ENCODE peak calls at places on chromosomes 11 and 22, in four cellular contexts. N, E, A and C are unnamed samples.

GRCh38 chr11:76671626-76672309 is 1.2 kb upstream of the LRRC32 start:
- DNase-seq in N (no peak), E (no peak), A (no peak), C (no peak)

GRCh38 chr11:36464720-36465119 is 45.4 kb downstream of the TRAF6 start:
- DNase-seq in N (no peak), E (no peak), A (no peak), C (no peak)

GRCh38 chr11:82937554-82937953 is 36.0 kb downstream of the DDIAS start:
- DNase-seq in N (no peak), E (no peak), A (no peak), C (no peak)

GRCh38 chr22:42277988-42278776 is 7.7 kb upstream of the TCF20 start:
- DNase-seq in N (peak; percentile 64), E (peak; percentile 5), A (no peak), C (peak; percentile 19)

GRCh38 chr11:130775306-130776043 is 140.8 kb downstream of the SNX19 start:
- DNase-seq in N (no peak), E (peak; percentile 74), A (peak; percentile 69), C (no peak)

GRCh38 chr11:105282658-105283057 is 143.1 kb upstream of the CARD18 start:
- DNase-seq in N (no peak), E (no peak), A (no peak), C (no peak)

GRCh38 chr11:119474682-119475596 is 52.0 kb upstream of the THY1 start:
- DNase-seq in N (no peak), E (peak; percentile 57), A (peak; percentile 75), C (peak; percentile 53)

GRCh38 chr11:8352852-8353505 is 89.3 kb upstream of the LMO1 start:
- DNase-seq in N (no peak), E (peak; percentile 26), A (no peak), C (no peak)

GRCh38 chr11:110308071-110308470 is 11.7 kb upstream of the RDX start:
- DNase-seq in N (no peak), E (no peak), A (no peak), C (no peak)

GRCh38 chr22:37998543-37998942 is 14.2 kb upstream of the SOX10 start:
- DNase-seq in N (no peak), E (no peak), A (no peak), C (peak; percentile 63)

GRCh38 chr11:111870887-111871692 is at the start of gene ALG9:
- DNase-seq in N (peak; percentile 83), E (peak; percentile 67), A (peak; percentile 82), C (peak; percentile 46)

GRCh38 chr11:96271777-96272176 is 71.2 kb downstream of the MAML2 start:
- DNase-seq in N (no peak), E (no peak), A (no peak), C (no peak)

GRCh38 chr22:50502628-50503474 is 4.7 kb downstream of the LMF2 start:
- DNase-seq in N (no peak), E (no peak), A (no peak), C (no peak)

GRCh38 chr11:32427935-32428664 is 7.2 kb downstream of the WT1 start:
- DNase-seq in N (no peak), E (no peak), A (no peak), C (no peak)

GRCh38 chr11:118917488-118918127 is 8.1 kb downstream of the BCL9L start:
- DNase-seq in N (no peak), E (peak; percentile 72), A (peak; percentile 89), C (no peak)

GRCh38 chr11:64620286-64620962 is 29.4 kb downstream of the SLC22A12 start:
- DNase-seq in N (no peak), E (no peak), A (no peak), C (peak; percentile 30)

GRCh38 chr11:96008161-96008560 is 84.3 kb upstream of the MTMR2 start:
- DNase-seq in N (no peak), E (no peak), A (peak; percentile 54), C (no peak)

GRCh38 chr11:925496-926301 is at the start of gene AP2A2:
- DNase-seq in N (peak; percentile 97), E (peak; percentile 88), A (peak; percentile 92), C (peak; percentile 54)

GRCh38 chr22:43050995-43051394 is 36.0 kb upstream of the PACSIN2 start:
- DNase-seq in N (no peak), E (no peak), A (no peak), C (no peak)

GRCh38 chr11:106077609-106078517 is at the start of gene AASDHPPT:
- DNase-seq in N (no peak), E (peak; percentile 10), A (peak; percentile 53), C (no peak)

GRCh38 chr11:73152861-73153483 is 10.9 kb upstream of the FCHSD2 start:
- DNase-seq in N (no peak), E (no peak), A (no peak), C (no peak)

GRCh38 chr11:11805228-11805627 is 36.5 kb upstream of the USP47 start:
- DNase-seq in N (no peak), E (no peak), A (no peak), C (no peak)

GRCh38 chr22:36762687-36763260 is 13.1 kb downstream of the IFT27 start:
- DNase-seq in N (no peak), E (no peak), A (no peak), C (no peak)

GRCh38 chr11:116062526-116063171 is 558.4 kb upstream of the CADM1 start:
- DNase-seq in N (no peak), E (no peak), A (no peak), C (no peak)